ENCODE peak calls at places on chromosomes 3 and 15, in nine cellular contexts. E is choroid plexus epithelial cell; C is amygdala; K is CD8-positive, alpha-beta memory T cell; N is T-helper 9 cell; F is foreskin fibroblast; I is nephron progenitor cell; T is NCI-H1092 treated with DMSO at 0.1 percent for 48 hours; O is brain pericyte. Y is an unnamed sample.

GRCh38 chr15:101029971-101030661 is 111.0 kb downstream of the LRRK1 start:
- DNase-seq in I (no peak), E (no peak), F (no peak), K (no peak), N (no peak), T (no peak), C (no peak), O (no peak), Y (no peak)

GRCh38 chr15:50685976-50686467 is 575 bp downstream of the TRPM7 start:
- DNase-seq in I (peak; percentile 66), F (peak; percentile 71), C (peak; percentile 77), N (peak; percentile 70), O (peak; percentile 30), K (peak; percentile 82), T (peak; percentile 46), E (peak; percentile 65), Y (peak; percentile 43)

GRCh38 chr3:40043444-40043755 is 234.0 kb downstream of the MYRIP start:
- DNase-seq in N (no peak), C (peak; percentile 12), T (peak; percentile 33), F (peak; percentile 95), O (no peak), I (no peak), E (peak; percentile 38), K (no peak), Y (peak; percentile 85)

GRCh38 chr15:63686352-63686751 is 89.2 kb downstream of the FBXL22 start:
- DNase-seq in O (no peak), T (no peak), E (no peak), K (no peak), F (no peak), N (no peak), C (no peak), I (no peak), Y (no peak)

GRCh38 chr3:192835818-192836468 is 81.7 kb downstream of the MB21D2 start:
- DNase-seq in N (no peak), C (no peak), K (no peak), I (no peak), O (no peak), T (no peak), F (peak; percentile 61), E (peak; percentile 91), Y (no peak)

GRCh38 chr15:77032052-77032646 is 37.2 kb downstream of the PSTPIP1 start:
- DNase-seq in N (no peak), E (no peak), K (peak; percentile 44), F (no peak), C (no peak), T (no peak), I (no peak), O (no peak), Y (peak; percentile 5)

GRCh38 chr3:44104668-44105321 is 136.9 kb upstream of the TOPAZ1 start:
- DNase-seq in T (no peak), C (no peak), K (no peak), N (no peak), F (peak; percentile 82), O (no peak), I (no peak), E (peak; percentile 67), Y (no peak)

GRCh38 chr3:106114848-106115247 is 246.0 kb upstream of the CBLB start:
- DNase-seq in T (no peak), N (no peak), C (no peak), O (no peak), E (peak; percentile 73), F (no peak), I (no peak), K (no peak), Y (no peak)

GRCh38 chr15:39553947-39554731 is 26.7 kb upstream of the THBS1 start:
- DNase-seq in N (no peak), F (no peak), O (no peak), K (no peak), I (no peak), C (no peak), T (peak; percentile 88), E (no peak), Y (no peak)

GRCh38 chr15:32705450-32705849 is 12.4 kb upstream of the GREM1 start:
- DNase-seq in C (no peak), T (no peak), F (peak; percentile 79), N (no peak), K (no peak), O (no peak), I (no peak), E (no peak), Y (no peak)

GRCh38 chr15:101615986-101616848 is 36.0 kb downstream of the TM2D3 start:
- DNase-seq in F (peak; percentile 87), E (peak; percentile 82), O (no peak), T (peak; percentile 4), I (peak; percentile 77), K (no peak), N (no peak), C (no peak), Y (no peak)

GRCh38 chr3:16476636-16477035 is 36.9 kb downstream of the RFTN1 start:
- DNase-seq in C (no peak), N (no peak), O (peak; percentile 75), I (no peak), F (peak; percentile 77), K (no peak), E (peak; percentile 99), T (peak; percentile 3), Y (no peak)

GRCh38 chr15:74134387-74135027 is 4.1 kb downstream of the ISLR2 start:
- DNase-seq in K (no peak), O (no peak), T (no peak), E (no peak), F (peak; percentile 74), N (no peak), C (peak; percentile 22), I (peak; percentile 73), Y (no peak)

GRCh38 chr15:88042047-88042446 is 214.5 kb downstream of the NTRK3 start:
- DNase-seq in O (no peak), I (no peak), N (no peak), T (peak; percentile 53), F (no peak), K (no peak), C (no peak), E (no peak), Y (no peak)